ENCODE peak calls at places on chromosomes 3 and 15, in seven cellular contexts. O is neural crest cell; N is A172; E is foreskin melanocyte; T is effector memory CD4-positive, alpha-beta T cell; U is activated gamma-delta T cell; M is stimulated activated CD4-positive, alpha-beta T cell treated with anti-CD3 and anti-CD28 coated beads, Interleukin-12 subunit alpha, Interleukin-12 subunit beta, amount 100 ng/mL, for 4 hours. Q is an unnamed sample.
A peak's percentile ranks its signal among the peaks of the same experiment; 100 is the strongest.

GRCh38 chr3:112984485-112984884 is 6.3 kb upstream of the GTPBP8 start:
- DNase-seq in O (no peak), N (no peak), E (peak; percentile 53), T (no peak), U (no peak), M (no peak), Q (peak; percentile 28)

GRCh38 chr3:46368569-46368968 is 2.2 kb upstream of the CCR5 start:
- DNase-seq in O (no peak), N (no peak), E (peak; percentile 27), T (peak; percentile 51), U (peak; percentile 14), M (peak; percentile 49), Q (no peak)

GRCh38 chr15:66905954-66906353 is 159.4 kb upstream of the SMAD3 start:
- DNase-seq in O (no peak), N (no peak), E (no peak), T (no peak), U (no peak), M (no peak), Q (no peak)

GRCh38 chr3:46187876-46188275 is 20.2 kb downstream of the CCR1 start:
- DNase-seq in O (no peak), N (no peak), E (no peak), T (no peak), U (no peak), M (no peak), Q (no peak)

GRCh38 chr15:52008698-52009434 is 10.2 kb upstream of the MAPK6 start:
- DNase-seq in O (no peak), N (no peak), E (peak; percentile 55), T (no peak), U (no peak), M (no peak), Q (no peak)

GRCh38 chr3:172447611-172448579 is at the start of gene GHSR:
- DNase-seq in O (no peak), N (no peak), E (no peak), T (no peak), U (peak; percentile 11), M (no peak), Q (no peak)

GRCh38 chr3:50635066-50635465 is 18.1 kb downstream of the MAPKAPK3 start:
- DNase-seq in O (no peak), N (no peak), E (no peak), T (no peak), U (no peak), M (no peak), Q (no peak)

GRCh38 chr3:13018039-13018431 is 55.2 kb downstream of the IQSEC1 start:
- DNase-seq in O (no peak), N (peak; percentile 92), E (no peak), T (no peak), U (no peak), M (no peak), Q (no peak)

GRCh38 chr15:40182358-40183029 is 21.6 kb downstream of the BUB1B start:
- DNase-seq in O (no peak), N (no peak), E (no peak), T (no peak), U (no peak), M (no peak), Q (no peak)

GRCh38 chr3:71525376-71525775 is 58.2 kb downstream of the FOXP1 start:
- DNase-seq in O (no peak), N (no peak), E (no peak), T (no peak), U (no peak), M (no peak), Q (no peak)

GRCh38 chr3:114789803-114790202 is 357.3 kb downstream of the ZBTB20 start:
- DNase-seq in O (no peak), N (no peak), E (no peak), T (no peak), U (no peak), M (no peak), Q (no peak)

GRCh38 chr3:69560818-69561217 is 174.9 kb upstream of the FRMD4B start:
- DNase-seq in O (no peak), N (no peak), E (no peak), T (no peak), U (no peak), M (no peak), Q (no peak)

GRCh38 chr3:32897202-32897601 is 54.2 kb upstream of the CCR4 start:
- DNase-seq in O (no peak), N (peak; percentile 7), E (no peak), T (no peak), U (no peak), M (no peak), Q (no peak)